ENCODE peak calls at places on chromosomes 3 and 15, in four cellular contexts. H, U, Z and T are unnamed samples.

GRCh38 chr3:71316378-71316777 is 267.1 kb downstream of the FOXP1 start:
- DNase-seq in H (no peak), U (no peak), Z (no peak), T (no peak)

GRCh38 chr15:77988386-77989301 is 88.9 kb downstream of the TBC1D2B start:
- DNase-seq in H (no peak), U (no peak), Z (no peak), T (no peak)

GRCh38 chr15:75749820-75750219 is 37.2 kb upstream of the CSPG4 start:
- DNase-seq in H (no peak), U (no peak), Z (no peak), T (no peak)

GRCh38 chr15:35218215-35218614 is 133.1 kb upstream of the NANOGP8 start:
- DNase-seq in H (no peak), U (peak), Z (no peak), T (no peak)

GRCh38 chr15:90496791-90497190 is 32.9 kb upstream of the CRTC3 start:
- DNase-seq in H (no peak), U (no peak), Z (no peak), T (no peak)

GRCh38 chr15:34456658-34457057 is 19.1 kb upstream of the GOLGA8A start:
- DNase-seq in H (no peak), U (no peak), Z (no peak), T (no peak)

GRCh38 chr3:153315781-153316180 is 153.8 kb downstream of the RAP2B start:
- DNase-seq in H (no peak), U (no peak), Z (no peak), T (no peak)

GRCh38 chr15:40789999-40790398 is 16.9 kb upstream of the ZFYVE19 start:
- DNase-seq in H (no peak), U (no peak), Z (no peak), T (no peak)

GRCh38 chr3:196192036-196193001 is 18.9 kb downstream of the ZDHHC19 start:
- DNase-seq in H (no peak), U (peak), Z (peak), T (no peak)

GRCh38 chr15:81294501-81294850 is 29.5 kb downstream of the STARD5 start:
- DNase-seq in H (no peak), U (no peak), Z (no peak), T (no peak)

GRCh38 chr3:177597325-177598109 is 400.2 kb upstream of the TBL1XR1 start:
- DNase-seq in H (no peak), U (no peak), Z (no peak), T (no peak)

GRCh38 chr15:87129916-87130315 is 1050.2 kb downstream of the AGBL1 start:
- DNase-seq in H (no peak), U (no peak), Z (no peak), T (no peak)

GRCh38 chr3:161358488-161358887 is 12.8 kb downstream of the SPTSSB start:
- DNase-seq in H (no peak), U (no peak), Z (no peak), T (no peak)

GRCh38 chr3:147392083-147392916 is 14.0 kb downstream of the ZIC4 start:
- DNase-seq in H (no peak), U (no peak), Z (no peak), T (no peak)

GRCh38 chr15:73318463-73319351 is 50.1 kb downstream of the HCN4 start:
- DNase-seq in H (no peak), U (no peak), Z (peak), T (no peak)

GRCh38 chr3:177329854-177330253 is 132.6 kb upstream of the TBL1XR1 start:
- DNase-seq in H (no peak), U (no peak), Z (no peak), T (no peak)

GRCh38 chr3:134378384-134378783 is 4.1 kb upstream of the AMOTL2 start:
- DNase-seq in H (peak), U (peak), Z (peak), T (no peak)

GRCh38 chr15:100141304-100142080 is 200.3 kb downstream of the ADAMTS17 start:
- DNase-seq in H (no peak), U (no peak), Z (no peak), T (no peak)

GRCh38 chr15:52698514-52698913 is 19.3 kb upstream of the ATOSA start:
- DNase-seq in H (no peak), U (no peak), Z (no peak), T (no peak)

GRCh38 chr3:140545197-140545596 is 132.7 kb upstream of the TRIM42 start:
- DNase-seq in H (no peak), U (no peak), Z (no peak), T (no peak)

DNA sequence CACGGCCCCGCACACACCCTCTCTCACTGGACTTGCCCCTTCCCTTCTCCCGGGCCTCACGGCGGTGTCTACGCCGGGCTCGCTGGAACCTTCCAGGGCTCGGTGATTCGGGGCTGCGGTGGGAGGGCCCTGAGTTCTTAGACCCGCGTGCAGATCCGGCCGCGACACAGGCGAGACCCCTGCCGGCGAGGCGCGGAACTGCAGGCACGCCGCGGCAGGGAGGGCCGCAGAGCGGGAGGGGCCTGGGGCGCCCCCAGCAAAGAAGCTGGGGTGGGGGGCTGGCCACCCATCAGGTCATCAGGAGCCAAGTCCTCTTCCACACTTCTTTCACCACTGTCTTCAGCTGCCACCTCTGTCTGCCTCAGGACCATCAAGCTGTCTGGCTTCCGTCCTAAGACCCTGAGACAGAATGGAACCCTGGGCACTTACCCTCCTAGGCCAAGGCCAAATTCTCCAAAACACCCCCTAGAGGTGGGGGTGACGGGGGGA is 164.5 kb downstream of the XXYLT1 start:
- DNase-seq in H (no peak), U (no peak), Z (peak), T (no peak)
- TF ChIP-seq TCF7L2 in H (no peak), U (no peak), Z (no peak), T (no peak)

DNA sequence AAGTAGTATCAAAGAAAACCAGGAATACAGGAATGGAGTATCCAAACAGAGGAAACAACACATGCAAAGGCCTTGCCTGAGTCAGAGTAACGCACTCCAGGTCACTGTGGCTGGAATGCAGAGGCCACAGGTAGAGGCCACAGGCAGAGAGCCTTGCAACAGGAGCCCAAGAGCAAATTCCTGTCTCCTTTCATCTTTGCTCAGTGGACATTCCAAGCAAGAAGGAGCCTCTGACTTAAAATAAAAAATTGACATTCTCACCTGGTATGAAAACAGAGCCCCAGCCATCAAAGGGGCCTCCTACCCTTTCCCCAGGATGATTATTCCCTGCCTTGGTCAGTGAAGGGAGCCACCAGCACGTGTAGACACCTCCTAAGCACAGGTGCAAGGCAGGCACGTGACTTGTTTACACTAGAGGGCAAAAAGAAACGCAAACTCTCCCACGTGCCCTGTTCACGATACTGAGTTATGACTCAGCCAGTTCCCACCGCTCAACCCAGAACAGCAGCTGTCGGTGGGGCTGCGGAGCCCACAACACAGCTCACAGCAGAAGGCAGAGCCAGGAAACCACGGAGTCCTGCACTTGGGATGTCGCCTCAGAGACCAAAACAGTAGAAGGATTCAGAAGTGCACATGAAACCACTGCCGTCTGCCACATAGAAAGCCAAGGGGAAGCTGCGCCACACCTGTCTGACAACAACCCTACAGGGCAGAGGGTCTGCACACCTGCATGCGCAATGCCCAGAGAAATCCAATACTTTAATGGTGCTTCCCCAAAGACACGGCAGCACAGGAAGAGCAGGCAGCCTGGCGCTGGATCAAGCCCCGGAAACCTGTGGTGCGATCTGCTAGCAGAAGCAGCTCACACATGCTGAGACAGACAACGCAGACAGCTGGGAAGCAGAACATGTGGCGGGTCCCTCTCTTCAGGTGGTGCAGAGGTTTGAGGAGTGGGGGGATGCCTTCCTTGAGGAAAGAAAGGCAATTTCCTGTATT is 52.1 kb downstream of the ITGB5 start:
- DNase-seq in H (peak), U (peak), Z (peak), T (no peak)
- TF ChIP-seq SIN3A in H (peak), U (peak), Z (no peak), T (no peak)

DNA sequence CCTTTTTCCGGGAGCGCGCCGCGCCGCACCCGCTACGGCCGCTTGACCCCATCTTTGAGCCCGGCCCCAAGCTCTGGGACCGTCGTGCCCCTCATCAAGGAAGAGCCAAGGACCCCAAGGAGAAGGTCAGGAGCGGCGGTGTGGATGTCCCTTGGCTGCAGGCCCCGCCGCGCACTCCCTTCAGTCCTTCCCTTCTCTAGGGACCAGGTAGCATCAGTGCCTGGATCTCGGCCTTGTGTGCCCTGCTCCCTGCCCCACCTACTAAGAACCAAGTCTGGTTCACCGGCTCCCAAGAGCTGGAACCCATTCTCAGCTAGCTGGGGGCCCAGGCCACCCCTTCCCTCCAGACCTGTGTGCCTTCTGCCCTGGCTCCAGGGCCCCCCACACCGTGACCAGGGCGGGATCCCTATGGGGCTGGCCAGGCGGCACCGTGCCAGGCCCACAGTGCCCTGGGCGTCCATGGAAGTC is 69.3 kb upstream of the CGNL1 start:
- DNase-seq in H (no peak), U (no peak), Z (no peak), T (no peak)
- TF ChIP-seq TCF7L2 in H (no peak), U (no peak), Z (no peak), T (no peak)

GRCh38 chr3:184096811-184097378 is at the start of gene HTR3E:
- DNase-seq in H (no peak), U (no peak), Z (no peak), T (no peak)
- TF ChIP-seq SIN3A in H (no peak), U (no peak), Z (no peak), T (no peak)

GRCh38 chr3:125048282-125048681 is 7.5 kb downstream of the HEG1 start:
- DNase-seq in H (no peak), U (no peak), Z (no peak), T (no peak)

GRCh38 chr3:125042725-125043406 is 12.9 kb downstream of the HEG1 start:
- DNase-seq in H (no peak), U (no peak), Z (no peak), T (no peak)

GRCh38 chr3:125043599-125044151 is 12.1 kb downstream of the HEG1 start:
- DNase-seq in H (no peak), U (no peak), Z (no peak), T (no peak)

GRCh38 chr3:125045194-125045593 is 10.6 kb downstream of the HEG1 start:
- DNase-seq in H (no peak), U (no peak), Z (no peak), T (no peak)

GRCh38 chr3:125045965-125046364 is 9.8 kb downstream of the HEG1 start:
- DNase-seq in H (no peak), U (no peak), Z (no peak), T (no peak)
- TF ChIP-seq TCF7L2 in H (no peak), U (no peak), Z (no peak), T (no peak)

DNA sequence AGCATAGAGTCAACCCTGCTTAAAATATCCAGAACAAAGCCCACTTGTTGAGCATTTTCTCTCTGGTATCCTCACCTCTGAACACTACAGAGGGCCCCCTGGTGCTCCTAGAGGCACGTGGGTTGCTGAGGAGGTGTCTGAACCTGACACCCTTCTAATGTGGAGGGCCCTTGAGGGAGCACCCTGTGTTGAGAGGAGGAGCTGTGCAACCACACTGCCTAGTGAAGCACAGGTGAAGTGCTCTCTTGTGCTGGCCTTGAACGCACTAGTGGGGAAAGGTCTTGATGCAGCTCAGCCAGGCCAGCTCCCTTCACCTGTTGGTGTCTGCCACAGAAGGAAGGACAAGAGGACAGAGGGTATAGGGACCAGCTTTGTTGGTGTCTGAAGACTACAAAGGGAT is 51.9 kb downstream of the CCK start:
- DNase-seq in H (no peak), U (no peak), Z (no peak), T (no peak)
- TF ChIP-seq SIN3A in H (no peak), U (no peak), Z (no peak), T (no peak)

GRCh38 chr3:11434697-11435096 is 162.5 kb downstream of the ATG7 start:
- DNase-seq in H (no peak), U (no peak), Z (no peak), T (no peak)

GRCh38 chr3:11435420-11435819 is 163.2 kb downstream of the ATG7 start:
- DNase-seq in H (no peak), U (no peak), Z (no peak), T (no peak)

GRCh38 chr3:11436775-11437174 is 164.6 kb downstream of the ATG7 start:
- DNase-seq in H (no peak), U (no peak), Z (no peak), T (no peak)

GRCh38 chr3:11431319-11431718 is 159.1 kb downstream of the ATG7 start:
- DNase-seq in H (no peak), U (no peak), Z (no peak), T (no peak)

GRCh38 chr3:11434017-11434526 is 161.9 kb downstream of the ATG7 start:
- DNase-seq in H (no peak), U (no peak), Z (no peak), T (no peak)
- TF ChIP-seq TCF7L2 in H (no peak), U (no peak), Z (no peak), T (no peak)

GRCh38 chr3:42276419-42277132 is 10.6 kb upstream of the CCK start:
- DNase-seq in H (no peak), U (no peak), Z (no peak), T (no peak)
- TF ChIP-seq SIN3A in H (no peak), U (no peak), Z (no peak), T (no peak)